ENCODE peak calls at places on chromosomes 3 and 15, in eight cellular contexts. One of them, this sample, is unnamed.

GRCh38 chr3:128492353-128493220 is at the start of gene GATA2:
- DNase-seq in GM23248: peak; percentile 59
- DNase-seq in stimulated activated naive B cell treated with anti-CD40 and anti-IgM and Interleukin-4, amounts not matched to agents 10 μg/mL and 1 μg/mL and 100 μg/mL, for 72 hours: no peak
- DNase-seq in mesenchymal stem cell: no peak
- DNase-seq in HTR-8/SVneo: no peak
- DNase-seq in T follicular helper cell: no peak
- DNase-seq in SJSA1: no peak
- DNase-seq in ACHN: no peak
- DNase-seq in this sample: no peak

GRCh38 chr3:161672478-161672877 is 175.9 kb downstream of the OTOL1 start:
- DNase-seq in ACHN: no peak
- DNase-seq in stimulated activated naive B cell treated with anti-CD40 and anti-IgM and Interleukin-4, amounts not matched to agents 10 μg/mL and 1 μg/mL and 100 μg/mL, for 72 hours: no peak
- DNase-seq in GM23248: no peak
- DNase-seq in HTR-8/SVneo: no peak
- DNase-seq in SJSA1: no peak
- DNase-seq in mesenchymal stem cell: no peak
- DNase-seq in T follicular helper cell: no peak
- DNase-seq in this sample: no peak

GRCh38 chr15:33028495-33028894 is 166.0 kb downstream of the FMN1 start:
- DNase-seq in stimulated activated naive B cell treated with anti-CD40 and anti-IgM and Interleukin-4, amounts not matched to agents 10 μg/mL and 1 μg/mL and 100 μg/mL, for 72 hours: no peak
- DNase-seq in T follicular helper cell: no peak
- DNase-seq in mesenchymal stem cell: no peak
- DNase-seq in ACHN: no peak
- DNase-seq in HTR-8/SVneo: no peak
- DNase-seq in GM23248: no peak
- DNase-seq in SJSA1: no peak
- DNase-seq in this sample: no peak

GRCh38 chr3:148975277-148975676 is 16.1 kb upstream of the GYG1 start:
- DNase-seq in mesenchymal stem cell: no peak
- DNase-seq in HTR-8/SVneo: no peak
- DNase-seq in SJSA1: no peak
- DNase-seq in stimulated activated naive B cell treated with anti-CD40 and anti-IgM and Interleukin-4, amounts not matched to agents 10 μg/mL and 1 μg/mL and 100 μg/mL, for 72 hours: no peak
- DNase-seq in ACHN: no peak
- DNase-seq in GM23248: no peak
- DNase-seq in T follicular helper cell: no peak
- DNase-seq in this sample: no peak

GRCh38 chr3:8629151-8630021 is 15.2 kb downstream of the SSUH2 start:
- DNase-seq in T follicular helper cell: no peak
- DNase-seq in mesenchymal stem cell: peak; percentile 91
- DNase-seq in SJSA1: peak; percentile 94
- DNase-seq in stimulated activated naive B cell treated with anti-CD40 and anti-IgM and Interleukin-4, amounts not matched to agents 10 μg/mL and 1 μg/mL and 100 μg/mL, for 72 hours: peak; percentile 44
- DNase-seq in HTR-8/SVneo: peak; percentile 89
- DNase-seq in ACHN: peak; percentile 87
- DNase-seq in GM23248: peak; percentile 99
- DNase-seq in this sample: peak; percentile 92

GRCh38 chr3:9280477-9281219 is 31.2 kb upstream of the SRGAP3 start:
- DNase-seq in ACHN: no peak
- DNase-seq in T follicular helper cell: no peak
- DNase-seq in stimulated activated naive B cell treated with anti-CD40 and anti-IgM and Interleukin-4, amounts not matched to agents 10 μg/mL and 1 μg/mL and 100 μg/mL, for 72 hours: no peak
- DNase-seq in mesenchymal stem cell: no peak
- DNase-seq in HTR-8/SVneo: no peak
- DNase-seq in SJSA1: no peak
- DNase-seq in GM23248: peak; percentile 53
- DNase-seq in this sample: no peak

GRCh38 chr15:40543631-40544294 is 21.1 kb downstream of the CCDC32 start:
- DNase-seq in mesenchymal stem cell: peak; percentile 18
- DNase-seq in stimulated activated naive B cell treated with anti-CD40 and anti-IgM and Interleukin-4, amounts not matched to agents 10 μg/mL and 1 μg/mL and 100 μg/mL, for 72 hours: peak; percentile 58
- DNase-seq in T follicular helper cell: no peak
- DNase-seq in SJSA1: no peak
- DNase-seq in HTR-8/SVneo: no peak
- DNase-seq in GM23248: no peak
- DNase-seq in ACHN: no peak
- DNase-seq in this sample: no peak

GRCh38 chr15:43903864-43904290 is 77.1 kb downstream of the WDR76 start:
- DNase-seq in GM23248: peak; percentile 65
- DNase-seq in stimulated activated naive B cell treated with anti-CD40 and anti-IgM and Interleukin-4, amounts not matched to agents 10 μg/mL and 1 μg/mL and 100 μg/mL, for 72 hours: peak; percentile 43
- DNase-seq in SJSA1: peak; percentile 75
- DNase-seq in T follicular helper cell: peak; percentile 25
- DNase-seq in HTR-8/SVneo: peak; percentile 67
- DNase-seq in mesenchymal stem cell: peak; percentile 73
- DNase-seq in ACHN: peak; percentile 71
- DNase-seq in this sample: peak; percentile 45

GRCh38 chr3:56754753-56755365 is 46.9 kb downstream of the ARHGEF3 start:
- DNase-seq in HTR-8/SVneo: no peak
- DNase-seq in GM23248: no peak
- DNase-seq in T follicular helper cell: peak; percentile 9
- DNase-seq in mesenchymal stem cell: no peak
- DNase-seq in ACHN: no peak
- DNase-seq in SJSA1: no peak
- DNase-seq in stimulated activated naive B cell treated with anti-CD40 and anti-IgM and Interleukin-4, amounts not matched to agents 10 μg/mL and 1 μg/mL and 100 μg/mL, for 72 hours: peak; percentile 21
- DNase-seq in this sample: no peak

GRCh38 chr3:73719877-73720276 is 95.1 kb upstream of the PDZRN3 start:
- DNase-seq in ACHN: no peak
- DNase-seq in T follicular helper cell: no peak
- DNase-seq in stimulated activated naive B cell treated with anti-CD40 and anti-IgM and Interleukin-4, amounts not matched to agents 10 μg/mL and 1 μg/mL and 100 μg/mL, for 72 hours: no peak
- DNase-seq in HTR-8/SVneo: no peak
- DNase-seq in GM23248: peak; percentile 49
- DNase-seq in mesenchymal stem cell: peak; percentile 92
- DNase-seq in SJSA1: no peak
- DNase-seq in this sample: no peak

GRCh38 chr15:90211440-90212168 is 10.5 kb downstream of the SEMA4B start:
- DNase-seq in ACHN: no peak
- DNase-seq in GM23248: peak; percentile 36
- DNase-seq in HTR-8/SVneo: peak; percentile 66
- DNase-seq in SJSA1: peak; percentile 76
- DNase-seq in T follicular helper cell: no peak
- DNase-seq in mesenchymal stem cell: peak; percentile 57
- DNase-seq in stimulated activated naive B cell treated with anti-CD40 and anti-IgM and Interleukin-4, amounts not matched to agents 10 μg/mL and 1 μg/mL and 100 μg/mL, for 72 hours: no peak
- DNase-seq in this sample: peak; percentile 18

GRCh38 chr3:67031986-67032385 is 33.9 kb downstream of the KBTBD8 start:
- DNase-seq in HTR-8/SVneo: no peak
- DNase-seq in GM23248: no peak
- DNase-seq in stimulated activated naive B cell treated with anti-CD40 and anti-IgM and Interleukin-4, amounts not matched to agents 10 μg/mL and 1 μg/mL and 100 μg/mL, for 72 hours: no peak
- DNase-seq in ACHN: no peak
- DNase-seq in mesenchymal stem cell: no peak
- DNase-seq in SJSA1: no peak
- DNase-seq in T follicular helper cell: no peak
- DNase-seq in this sample: no peak

GRCh38 chr3:114659109-114660081 is 365.6 kb downstream of the TIGIT start:
- DNase-seq in T follicular helper cell: no peak
- DNase-seq in GM23248: peak; percentile 30
- DNase-seq in HTR-8/SVneo: no peak
- DNase-seq in SJSA1: no peak
- DNase-seq in mesenchymal stem cell: no peak
- DNase-seq in stimulated activated naive B cell treated with anti-CD40 and anti-IgM and Interleukin-4, amounts not matched to agents 10 μg/mL and 1 μg/mL and 100 μg/mL, for 72 hours: no peak
- DNase-seq in ACHN: no peak
- DNase-seq in this sample: no peak

GRCh38 chr3:181695661-181696491 is 15.8 kb upstream of the SOX2 start:
- DNase-seq in GM23248: peak; percentile 17
- DNase-seq in stimulated activated naive B cell treated with anti-CD40 and anti-IgM and Interleukin-4, amounts not matched to agents 10 μg/mL and 1 μg/mL and 100 μg/mL, for 72 hours: no peak
- DNase-seq in T follicular helper cell: no peak
- DNase-seq in SJSA1: no peak
- DNase-seq in mesenchymal stem cell: no peak
- DNase-seq in HTR-8/SVneo: no peak
- DNase-seq in ACHN: no peak
- DNase-seq in this sample: no peak

GRCh38 chr3:55519016-55519415 is 31.9 kb upstream of the WNT5A start:
- DNase-seq in T follicular helper cell: no peak
- DNase-seq in stimulated activated naive B cell treated with anti-CD40 and anti-IgM and Interleukin-4, amounts not matched to agents 10 μg/mL and 1 μg/mL and 100 μg/mL, for 72 hours: no peak
- DNase-seq in GM23248: peak; percentile 79
- DNase-seq in HTR-8/SVneo: no peak
- DNase-seq in mesenchymal stem cell: peak; percentile 39
- DNase-seq in ACHN: no peak
- DNase-seq in SJSA1: no peak
- DNase-seq in this sample: no peak